ENCODE peak calls at places on chromosomes 3 and 15, in four cellular contexts. M, J, Z and V are unnamed samples.

GRCh38 chr3:189394599-189395121 is 222.9 kb downstream of the TPRG1 start:
- DNase-seq in J (no peak), M (no peak), Z (no peak), V (no peak)

GRCh38 chr3:57234613-57235575 is 7.4 kb downstream of the APPL1 start:
- DNase-seq in J (no peak), Z (no peak), M (no peak), V (no peak)

GRCh38 chr15:51776952-51777574 is 25.7 kb downstream of the TMOD2 start:
- DNase-seq in M (no peak), J (peak; percentile 85), Z (peak; percentile 30), V (no peak)

GRCh38 chr3:129278970-129279906 is 568 bp downstream of the HMCES start:
- DNase-seq in Z (peak; percentile 52), J (peak; percentile 72), M (peak; percentile 34), V (peak; percentile 68)

GRCh38 chr3:150145659-150146058 is 175.0 kb upstream of the PFN2 start:
- DNase-seq in M (no peak), Z (no peak), J (no peak), V (no peak)

GRCh38 chr15:75054172-75054897 is 30.9 kb downstream of the PPCDC start:
- DNase-seq in Z (no peak), M (no peak), J (no peak), V (no peak)

GRCh38 chr15:73982251-73982962 is 9.7 kb downstream of the STOML1 start:
- DNase-seq in Z (peak; percentile 93), M (no peak), J (no peak), V (peak; percentile 83)

GRCh38 chr15:69032703-69033373 is 18.3 kb downstream of the NOX5 start:
- DNase-seq in J (no peak), Z (no peak), M (no peak), V (no peak)

GRCh38 chr3:190064112-190064511 is 56.6 kb downstream of the P3H2 start:
- DNase-seq in M (no peak), J (no peak), Z (no peak), V (no peak)

GRCh38 chr3:71254658-71255057 is 328.9 kb downstream of the FOXP1 start:
- DNase-seq in M (no peak), Z (no peak), J (no peak), V (no peak)

GRCh38 chr15:40439461-40440299 is 1.1 kb upstream of the BAHD1 start:
- DNase-seq in Z (peak; percentile 42), M (peak; percentile 68), J (peak; percentile 77), V (no peak)

GRCh38 chr3:186525369-186526255 is 18.6 kb downstream of the CRYGS start:
- DNase-seq in M (no peak), Z (no peak), J (no peak), V (no peak)

GRCh38 chr15:93072440-93073394 is 16.3 kb downstream of the RGMA start:
- DNase-seq in Z (peak; percentile 90), J (peak; percentile 96), M (no peak), V (peak; percentile 53)

GRCh38 chr15:81268881-81269601 is 54.9 kb downstream of the STARD5 start:
- DNase-seq in J (no peak), M (no peak), Z (no peak), V (no peak)

GRCh38 chr3:172321035-172321434 is 127.2 kb downstream of the GHSR start:
- DNase-seq in M (no peak), Z (no peak), J (no peak), V (no peak)

GRCh38 chr15:34896183-34896582 is 73.4 kb downstream of the AQR start:
- DNase-seq in M (no peak), Z (no peak), J (no peak), V (no peak)

GRCh38 chr15:70156781-70157261 is 59.1 kb upstream of the TLE3 start:
- DNase-seq in Z (peak; percentile 79), M (no peak), J (no peak), V (no peak)

GRCh38 chr3:119294889-119295769 is 946 bp downstream of the ARHGAP31 start:
- DNase-seq in M (no peak), J (peak; percentile 46), Z (peak; percentile 31), V (peak; percentile 44)

GRCh38 chr15:50077655-50078054 is 41.4 kb downstream of the ATP8B4 start:
- DNase-seq in M (no peak), J (peak; percentile 34), Z (no peak), V (no peak)

GRCh38 chr15:69557340-69558137 is 104.9 kb downstream of the RPLP1 start:
- DNase-seq in Z (no peak), M (no peak), J (peak; percentile 69), V (no peak)

GRCh38 chr15:34810455-34811146 is 15.3 kb upstream of the ACTC1 start:
- DNase-seq in Z (peak; percentile 30), M (no peak), J (no peak), V (no peak)

GRCh38 chr3:141383555-141384129 is 15.3 kb downstream of the ZBTB38 start:
- DNase-seq in J (no peak), M (no peak), Z (no peak), V (no peak)

GRCh38 chr3:197040679-197041078 is 11.1 kb upstream of the MELTF start:
- DNase-seq in Z (no peak), J (no peak), M (no peak), V (no peak)

GRCh38 chr3:10344147-10344943 is 23.4 kb upstream of the SEC13 start:
- DNase-seq in Z (no peak), M (peak; percentile 33), J (peak; percentile 74), V (peak; percentile 63)

GRCh38 chr15:71713191-71713798 is 97.1 kb upstream of the NR2E3 start:
- DNase-seq in Z (no peak), M (no peak), J (peak; percentile 33), V (no peak)

GRCh38 chr3:66463734-66464511 is 36.9 kb downstream of the LRIG1 start:
- DNase-seq in Z (no peak), M (no peak), J (no peak), V (no peak)

GRCh38 chr3:188821998-188822397 is 349.8 kb upstream of the TPRG1 start:
- DNase-seq in Z (no peak), J (no peak), M (no peak), V (no peak)

GRCh38 chr15:51621155-51621554 is 1.4 kb downstream of the DMXL2 start:
- DNase-seq in M (no peak), J (no peak), Z (no peak), V (no peak)

GRCh38 chr3:30510596-30510995 is 95.8 kb upstream of the TGFBR2 start:
- DNase-seq in J (no peak), Z (no peak), M (no peak), V (no peak)

GRCh38 chr3:177729939-177730700 is 532.8 kb upstream of the TBL1XR1 start:
- DNase-seq in J (no peak), Z (peak; percentile 43), M (no peak), V (no peak)

GRCh38 chr3:39088889-39089288 is 18.5 kb downstream of the GORASP1 start:
- DNase-seq in J (no peak), M (no peak), Z (no peak), V (no peak)

GRCh38 chr3:32366638-32367368 is 24.9 kb upstream of the CMTM7 start:
- DNase-seq in M (no peak), J (no peak), Z (no peak), V (no peak)

GRCh38 chr3:25885544-25885943 is 95.7 kb downstream of the OXSM start:
- DNase-seq in Z (no peak), J (no peak), M (no peak), V (no peak)

GRCh38 chr3:105456017-105456416 is 89.3 kb downstream of the ALCAM start:
- DNase-seq in J (no peak), Z (no peak), M (no peak), V (no peak)

GRCh38 chr3:105459566-105460290 is 93.0 kb downstream of the ALCAM start:
- DNase-seq in M (no peak), J (no peak), Z (no peak), V (no peak)

GRCh38 chr3:105458518-105459215 is 92.0 kb downstream of the ALCAM start:
- DNase-seq in J (no peak), Z (no peak), M (no peak), V (no peak)
- H3K4me1 ChIP-seq in J (no peaks in the 10 kb centered on the region), Z (no peaks in the 10 kb centered on the region), M (no peaks in the 10 kb centered on the region), V (no peaks in the 10 kb centered on the region)

GRCh38 chr3:195030791-195031321 is 240.1 kb downstream of the XXYLT1 start:
- DNase-seq in Z (no peak), J (no peak), M (no peak), V (no peak)
- H3K4me1 ChIP-seq in Z (no peaks in the 10 kb centered on the region), J (peaks cover 5% of the 10 kb centered on the region), M (peaks cover 4% of the 10 kb centered on the region), V (no peaks in the 10 kb centered on the region)

GRCh38 chr3:194272221-194272620 is 78.9 kb downstream of the CPN2 start:
- DNase-seq in M (no peak), J (no peak), Z (no peak), V (no peak)
- H3K4me1 ChIP-seq in M (peaks cover 2% of the 10 kb centered on the region), J (peaks cover 60% of the 10 kb centered on the region), Z (peaks cover 34% of the 10 kb centered on the region), V (peaks cover 7% of the 10 kb centered on the region)

GRCh38 chr15:64746356-64746755 is 29.0 kb downstream of the RBPMS2 start:
- DNase-seq in M (no peak), J (no peak), Z (no peak), V (no peak)
- H3K4me1 ChIP-seq in M (peaks cover 4% of the 10 kb centered on the region), J (peaks cover 13% of the 10 kb centered on the region), Z (peaks cover 11% of the 10 kb centered on the region), V (no peaks in the 10 kb centered on the region)

GRCh38 chr3:106518516-106518915 is 649.7 kb upstream of the CBLB start:
- DNase-seq in M (no peak), J (no peak), Z (no peak), V (no peak)
- H3K4me1 ChIP-seq in M (no peaks in the 10 kb centered on the region), J (peaks cover 7% of the 10 kb centered on the region), Z (no peaks in the 10 kb centered on the region), V (no peaks in the 10 kb centered on the region)

GRCh38 chr15:25848769-25849430 is 14.2 kb downstream of the ATP10A start:
- DNase-seq in M (no peak), Z (no peak), J (peak; percentile 26), V (no peak)
- H3K4me1 ChIP-seq in M (peaks cover 8% of the 10 kb centered on the region), Z (peaks cover 7% of the 10 kb centered on the region), J (peaks cover 24% of the 10 kb centered on the region), V (peaks cover 5% of the 10 kb centered on the region)

GRCh38 chr3:5607581-5607980 is 420.1 kb downstream of the EDEM1 start:
- DNase-seq in J (no peak), M (no peak), Z (no peak), V (no peak)
- H3K4me1 ChIP-seq in J (no peaks in the 10 kb centered on the region), M (no peaks in the 10 kb centered on the region), Z (no peaks in the 10 kb centered on the region), V (no peaks in the 10 kb centered on the region)